ENCODE peak calls at places on chromosomes 13 and 19, in ten cellular contexts. One of them, this sample, is unnamed.

GRCh38 chr19:14342809-14343208 is 38.4 kb upstream of the ADGRE5 start:
- DNase-seq in A549: no peak
- DNase-seq in Peyer's patch: no peak
- DNase-seq in right lobe of liver: no peak
- DNase-seq in heart left ventricle: no peak
- DNase-seq in testis: no peak
- DNase-seq in tibial nerve: no peak
- DNase-seq in uterus: no peak
- DNase-seq in H1: no peak
- DNase-seq in transverse colon: no peak
- DNase-seq in this sample: no peak

GRCh38 chr13:34733720-34734119 is 208.3 kb upstream of the NBEA start:
- DNase-seq in A549: no peak
- DNase-seq in transverse colon: no peak
- DNase-seq in Peyer's patch: no peak
- DNase-seq in uterus: no peak
- DNase-seq in tibial nerve: no peak
- DNase-seq in testis: no peak
- DNase-seq in right lobe of liver: no peak
- DNase-seq in heart left ventricle: no peak
- DNase-seq in H1: no peak
- DNase-seq in this sample: no peak

GRCh38 chr13:101289764-101290163 is 126.5 kb downstream of the NALCN start:
- DNase-seq in Peyer's patch: no peak
- DNase-seq in transverse colon: no peak
- DNase-seq in heart left ventricle: no peak
- DNase-seq in right lobe of liver: no peak
- DNase-seq in tibial nerve: no peak
- DNase-seq in uterus: no peak
- DNase-seq in A549: no peak
- DNase-seq in testis: peak; percentile 61
- DNase-seq in H1: peak; percentile 67
- DNase-seq in this sample: peak; percentile 42

GRCh38 chr13:71249031-71249430 is 618.0 kb downstream of the DACH1 start:
- DNase-seq in H1: no peak
- DNase-seq in right lobe of liver: no peak
- DNase-seq in A549: no peak
- DNase-seq in uterus: no peak
- DNase-seq in tibial nerve: no peak
- DNase-seq in transverse colon: no peak
- DNase-seq in Peyer's patch: no peak
- DNase-seq in testis: no peak
- DNase-seq in heart left ventricle: no peak
- DNase-seq in this sample: no peak

GRCh38 chr13:111318396-111318795 is 2.0 kb upstream of the TEX29 start:
- DNase-seq in testis: no peak
- DNase-seq in H1: peak; percentile 37
- DNase-seq in heart left ventricle: no peak
- DNase-seq in uterus: no peak
- DNase-seq in A549: no peak
- DNase-seq in Peyer's patch: peak; percentile 35
- DNase-seq in right lobe of liver: no peak
- DNase-seq in transverse colon: no peak
- DNase-seq in tibial nerve: no peak
- DNase-seq in this sample: no peak

GRCh38 chr19:35796645-35797542 is 15.8 kb downstream of the PRODH2 start:
- DNase-seq in tibial nerve: no peak
- DNase-seq in H1: no peak
- DNase-seq in Peyer's patch: no peak
- DNase-seq in transverse colon: no peak
- DNase-seq in right lobe of liver: peak; percentile 45
- DNase-seq in heart left ventricle: no peak
- DNase-seq in uterus: no peak
- DNase-seq in testis: no peak
- DNase-seq in A549: no peak
- DNase-seq in this sample: no peak

GRCh38 chr13:43157796-43158195 is 134.4 kb downstream of the DNAJC15 start:
- DNase-seq in tibial nerve: no peak
- DNase-seq in uterus: no peak
- DNase-seq in H1: no peak
- DNase-seq in right lobe of liver: no peak
- DNase-seq in testis: no peak
- DNase-seq in A549: no peak
- DNase-seq in Peyer's patch: no peak
- DNase-seq in heart left ventricle: no peak
- DNase-seq in transverse colon: no peak
- DNase-seq in this sample: no peak

GRCh38 chr19:38374332-38375097 is at the start of gene PSMD8:
- DNase-seq in testis: peak; percentile 100
- DNase-seq in heart left ventricle: peak; percentile 99
- DNase-seq in A549: peak; percentile 100
- DNase-seq in uterus: peak; percentile 99
- DNase-seq in right lobe of liver: peak; percentile 100
- DNase-seq in H1: peak; percentile 96
- DNase-seq in Peyer's patch: peak; percentile 99
- DNase-seq in transverse colon: peak; percentile 99
- DNase-seq in tibial nerve: peak; percentile 98
- DNase-seq in this sample: peak; percentile 98

GRCh38 chr19:39631178-39631577 is 24.5 kb upstream of the LGALS16 start:
- DNase-seq in transverse colon: no peak
- DNase-seq in H1: no peak
- DNase-seq in heart left ventricle: no peak
- DNase-seq in uterus: no peak
- DNase-seq in testis: no peak
- DNase-seq in tibial nerve: no peak
- DNase-seq in A549: no peak
- DNase-seq in Peyer's patch: no peak
- DNase-seq in right lobe of liver: no peak
- DNase-seq in this sample: no peak

GRCh38 chr19:51093066-51093465 is 10.4 kb upstream of the KLK14 start:
- DNase-seq in testis: no peak
- DNase-seq in right lobe of liver: no peak
- DNase-seq in A549: no peak
- DNase-seq in tibial nerve: no peak
- DNase-seq in Peyer's patch: no peak
- DNase-seq in H1: no peak
- DNase-seq in uterus: no peak
- DNase-seq in transverse colon: no peak
- DNase-seq in heart left ventricle: no peak
- DNase-seq in this sample: no peak

GRCh38 chr13:28551498-28551895 is 56.6 kb upstream of the FLT1 start:
- DNase-seq in testis: no peak
- DNase-seq in heart left ventricle: no peak
- DNase-seq in uterus: no peak
- DNase-seq in A549: no peak
- DNase-seq in transverse colon: no peak
- DNase-seq in H1: no peak
- DNase-seq in tibial nerve: no peak
- DNase-seq in right lobe of liver: no peak
- DNase-seq in Peyer's patch: no peak
- DNase-seq in this sample: no peak

GRCh38 chr13:29315847-29316246 is 279.6 kb downstream of the SLC7A1 start:
- DNase-seq in A549: no peak
- DNase-seq in tibial nerve: no peak
- DNase-seq in heart left ventricle: no peak
- DNase-seq in H1: no peak
- DNase-seq in uterus: no peak
- DNase-seq in testis: no peak
- DNase-seq in Peyer's patch: no peak
- DNase-seq in transverse colon: no peak
- DNase-seq in right lobe of liver: no peak
- DNase-seq in this sample: no peak

GRCh38 chr19:51690359-51691121 is 2.6 kb upstream of the SPACA6 start:
- DNase-seq in uterus: peak; percentile 79
- DNase-seq in transverse colon: peak; percentile 59
- DNase-seq in heart left ventricle: peak; percentile 80
- DNase-seq in tibial nerve: no peak
- DNase-seq in right lobe of liver: no peak
- DNase-seq in testis: peak; percentile 66
- DNase-seq in Peyer's patch: peak; percentile 57
- DNase-seq in H1: peak; percentile 84
- DNase-seq in A549: peak; percentile 91
- DNase-seq in this sample: no peak

GRCh38 chr19:5526691-5527090 is 41.1 kb downstream of the TINCR start:
- DNase-seq in A549: no peak
- DNase-seq in tibial nerve: no peak
- DNase-seq in uterus: no peak
- DNase-seq in Peyer's patch: no peak
- DNase-seq in testis: no peak
- DNase-seq in heart left ventricle: no peak
- DNase-seq in transverse colon: no peak
- DNase-seq in H1: no peak
- DNase-seq in right lobe of liver: no peak
- DNase-seq in this sample: no peak

GRCh38 chr19:34265221-34265650 is 10.9 kb downstream of the GARRE1 start:
- DNase-seq in H1: no peak
- DNase-seq in heart left ventricle: peak; percentile 56
- DNase-seq in uterus: peak; percentile 31
- DNase-seq in transverse colon: no peak
- DNase-seq in testis: no peak
- DNase-seq in right lobe of liver: no peak
- DNase-seq in tibial nerve: no peak
- DNase-seq in A549: no peak
- DNase-seq in Peyer's patch: no peak
- DNase-seq in this sample: no peak

GRCh38 chr19:1525343-1525742 is 1.5 kb downstream of the PLK5 start:
- DNase-seq in H1: peak; percentile 48
- DNase-seq in transverse colon: no peak
- DNase-seq in uterus: no peak
- DNase-seq in A549: no peak
- DNase-seq in right lobe of liver: no peak
- DNase-seq in Peyer's patch: no peak
- DNase-seq in tibial nerve: no peak
- DNase-seq in heart left ventricle: no peak
- DNase-seq in testis: no peak
- DNase-seq in this sample: no peak

DNA sequence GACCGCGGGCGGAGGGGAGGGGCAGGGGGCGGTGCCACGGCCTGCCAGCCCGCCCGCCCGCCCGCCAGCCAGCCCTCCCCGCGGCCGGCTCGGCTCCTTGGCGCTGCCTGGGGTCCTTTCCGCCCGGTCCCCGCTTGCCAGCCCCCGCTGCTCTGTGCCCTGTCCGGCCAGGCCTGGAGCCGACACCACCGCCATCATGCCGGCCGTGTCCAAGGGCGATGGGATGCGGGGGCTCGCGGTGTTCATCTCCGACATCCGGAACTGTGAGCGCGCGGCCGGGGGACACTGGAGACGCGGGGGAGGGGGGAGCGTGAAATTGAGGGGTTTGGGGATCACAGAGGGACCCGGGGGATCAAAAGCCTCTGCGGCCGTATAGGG is at the start of gene AP2A1:
- DNase-seq in H1: no peak
- DNase-seq in uterus: no peak
- DNase-seq in testis: no peak
- DNase-seq in A549: no peak
- DNase-seq in heart left ventricle: no peak
- DNase-seq in right lobe of liver: no peak
- DNase-seq in transverse colon: no peak
- DNase-seq in Peyer's patch: no peak
- DNase-seq in tibial nerve: peak; percentile 34
- DNase-seq in this sample: no peak
- TF ChIP-seq POLR2A in H1: no peak
- TF ChIP-seq POLR2A in uterus: peak; percentile 18
- TF ChIP-seq POLR2A in testis: no peak
- TF ChIP-seq POLR2A in A549: peak; percentile 60
- TF ChIP-seq POLR2A in heart left ventricle: peak; percentile 45
- TF ChIP-seq POLR2A in right lobe of liver: peak; percentile 15
- TF ChIP-seq POLR2A in transverse colon: peak; percentile 46
- TF ChIP-seq POLR2A in Peyer's patch: peak; percentile 23
- TF ChIP-seq POLR2A in tibial nerve: peak; percentile 36
- TF ChIP-seq POLR2A in this sample: peak; percentile 62

GRCh38 chr13:112689498-112690241 is at the start of gene ATP11A:
- DNase-seq in transverse colon: peak; percentile 91
- DNase-seq in heart left ventricle: peak; percentile 94
- DNase-seq in Peyer's patch: peak; percentile 90
- DNase-seq in tibial nerve: peak; percentile 80
- DNase-seq in A549: peak; percentile 82
- DNase-seq in H1: peak; percentile 84
- DNase-seq in uterus: peak; percentile 92
- DNase-seq in testis: peak; percentile 90
- DNase-seq in right lobe of liver: peak; percentile 96
- DNase-seq in this sample: peak; percentile 100
- TF ChIP-seq POLR2A in transverse colon: peak; percentile 46
- TF ChIP-seq POLR2A in heart left ventricle: peak; percentile 98
- TF ChIP-seq POLR2A in Peyer's patch: peak; percentile 81
- TF ChIP-seq POLR2A in tibial nerve: peak; percentile 99
- TF ChIP-seq POLR2A in A549: peak; percentile 70
- TF ChIP-seq POLR2A in H1: no peak
- TF ChIP-seq POLR2A in uterus: peak; percentile 97
- TF ChIP-seq POLR2A in testis: peak; percentile 74
- TF ChIP-seq POLR2A in right lobe of liver: peak; percentile 99
- TF ChIP-seq POLR2A in this sample: peak; percentile 63

DNA sequence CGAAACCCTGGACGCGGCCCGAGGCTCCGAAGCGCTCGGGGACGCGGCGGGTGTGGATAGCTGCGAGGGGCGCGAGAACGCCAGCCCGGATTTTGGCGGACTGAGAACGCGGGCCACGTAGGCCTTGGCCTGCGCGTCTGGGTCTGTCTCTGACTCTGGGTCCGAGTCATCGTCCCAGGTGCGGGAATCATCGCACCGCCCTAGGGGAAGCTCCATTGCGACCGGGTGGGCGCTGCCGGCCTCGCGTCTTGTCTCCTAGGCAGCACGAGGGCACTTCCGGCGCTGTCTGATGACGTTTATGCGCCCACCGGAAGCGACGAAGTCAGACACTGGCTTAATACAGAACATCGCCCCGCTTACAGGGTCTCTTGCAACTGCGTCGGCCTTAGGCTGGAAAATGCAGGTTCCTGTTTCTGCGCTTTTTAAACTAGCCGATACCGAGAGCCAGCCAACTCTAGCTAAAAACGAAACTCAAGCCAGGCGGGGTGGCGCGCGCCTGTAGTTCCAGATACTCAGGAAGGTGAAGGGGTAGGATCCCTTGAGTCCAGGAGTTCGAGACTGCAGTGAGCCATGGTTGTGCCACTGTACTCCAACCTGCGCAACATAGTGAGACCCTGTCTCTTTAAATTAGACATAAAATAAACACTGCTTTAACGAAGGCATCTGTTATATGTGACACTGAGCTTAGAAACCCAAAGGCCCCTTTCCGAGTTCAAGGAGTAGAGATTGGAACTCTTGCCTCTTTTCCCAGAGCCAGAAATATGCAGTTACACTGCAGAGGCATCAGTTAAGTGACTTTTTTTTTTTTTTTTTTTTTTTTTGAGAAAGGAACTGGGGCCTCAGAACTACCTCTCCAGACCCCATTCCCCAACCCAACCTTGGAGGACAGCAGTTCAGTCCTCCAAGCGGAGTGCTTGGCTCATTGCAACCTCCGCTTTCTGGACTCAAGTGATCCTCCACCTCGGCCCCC is at the start of gene FBXW9:
- DNase-seq in testis: peak; percentile 99
- DNase-seq in tibial nerve: peak; percentile 97
- DNase-seq in H1: peak; percentile 99
- DNase-seq in A549: peak; percentile 85
- DNase-seq in Peyer's patch: peak; percentile 96
- DNase-seq in transverse colon: peak; percentile 97
- DNase-seq in uterus: peak; percentile 97
- DNase-seq in heart left ventricle: peak; percentile 97
- DNase-seq in right lobe of liver: peak; percentile 96
- DNase-seq in this sample: peak; percentile 93
- TF ChIP-seq POLR2A in testis: no peak
- TF ChIP-seq POLR2A in tibial nerve: peak; percentile 48
- TF ChIP-seq POLR2A in H1: peak; percentile 93
- TF ChIP-seq POLR2A in A549: peak; percentile 21
- TF ChIP-seq POLR2A in Peyer's patch: peak; percentile 43
- TF ChIP-seq POLR2A in transverse colon: peak; percentile 76
- TF ChIP-seq POLR2A in uterus: no peak
- TF ChIP-seq POLR2A in heart left ventricle: peak; percentile 66
- TF ChIP-seq POLR2A in right lobe of liver: peak; percentile 68
- TF ChIP-seq POLR2A in this sample: peak; percentile 44

GRCh38 chr19:45370410-45371204 is at the start of gene ERCC2:
- DNase-seq in Peyer's patch: peak; percentile 100
- DNase-seq in tibial nerve: peak; percentile 99
- DNase-seq in right lobe of liver: peak; percentile 100
- DNase-seq in testis: peak; percentile 99
- DNase-seq in H1: peak; percentile 100
- DNase-seq in heart left ventricle: peak; percentile 99
- DNase-seq in transverse colon: peak; percentile 99
- DNase-seq in uterus: peak; percentile 99
- DNase-seq in A549: peak; percentile 99
- DNase-seq in this sample: peak; percentile 96
- TF ChIP-seq POLR2A in Peyer's patch: no peak
- TF ChIP-seq POLR2A in tibial nerve: peak; percentile 49
- TF ChIP-seq POLR2A in right lobe of liver: no peak
- TF ChIP-seq POLR2A in testis: no peak
- TF ChIP-seq POLR2A in H1: no peak
- TF ChIP-seq POLR2A in heart left ventricle: peak; percentile 41
- TF ChIP-seq POLR2A in transverse colon: peak; percentile 13
- TF ChIP-seq POLR2A in uterus: peak; percentile 62
- TF ChIP-seq POLR2A in A549: peak; percentile 3
- TF ChIP-seq POLR2A in this sample: peak; percentile 20